ENCODE peak calls at places on chromosomes 7 and 10, in four cellular contexts. C, G, W and P are unnamed samples.

GRCh38 chr10:4194231-4194630 is 409.2 kb upstream of the KLF6 start:
- DNase-seq in W (no peak), C (peak), G (no peak), P (no peak)

GRCh38 chr10:59177031-59177861 is 803 bp downstream of the PHYHIPL start:
- DNase-seq in G (peak), W (peak), C (peak), P (peak)

GRCh38 chr10:92693534-92693893 is 3.8 kb downstream of the HHEX start:
- DNase-seq in C (no peak), W (no peak), G (no peak), P (no peak)

GRCh38 chr7:107816053-107816566 is 13.1 kb upstream of the SLC26A3 start:
- DNase-seq in C (no peak), G (no peak), W (no peak), P (no peak)

GRCh38 chr7:135939268-135939667 is 37.9 kb downstream of the MTPN start:
- DNase-seq in C (no peak), W (no peak), G (no peak), P (no peak)

GRCh38 chr10:85976267-85976793 is 390.3 kb downstream of the GRID1 start:
- DNase-seq in W (no peak), C (no peak), G (no peak), P (no peak)

GRCh38 chr10:3054816-3055202 is 12.5 kb upstream of the PFKP start:
- DNase-seq in G (no peak), W (no peak), C (no peak), P (no peak)

GRCh38 chr10:71132321-71132810 is 80.0 kb upstream of the UNC5B start:
- DNase-seq in C (peak), W (no peak), G (no peak), P (peak)

GRCh38 chr10:72162978-72163377 is 52.8 kb upstream of the ANAPC16 start:
- DNase-seq in W (no peak), G (no peak), C (peak), P (no peak)